ENCODE peak calls at places on chromosomes 16 and 17, in four cellular contexts. N is stimulated activated CD4-positive, alpha-beta T cell treated with anti-CD3 and anti-CD28 coated beads, Interleukin-1b, Interleukin-23, amount 100 ng/mL, for 1 hour; M is NCI-H1092; W is right lobe of liver. C is an unnamed sample.

GRCh38 chr17:2189231-2189630 is 114.4 kb downstream of the SMG6 start:
- DNase-seq in N (no peak), M (no peak), W (no peak), C (no peak)

GRCh38 chr16:57484515-57485005 is 1.7 kb downstream of the DOK4 start:
- DNase-seq in W (no peak), N (no peak), M (no peak), C (no peak)

GRCh38 chr16:78184554-78185183 is 85.2 kb downstream of the WWOX start:
- DNase-seq in M (peak), W (no peak), N (no peak), C (no peak)

GRCh38 chr17:40818343-40818732 is 4.1 kb downstream of the KRT10 start:
- DNase-seq in N (no peak), W (no peak), M (no peak), C (no peak)

GRCh38 chr17:79984877-79985276 is 50.8 kb downstream of the TBC1D16 start:
- DNase-seq in W (peak), N (no peak), M (no peak), C (no peak)

GRCh38 chr17:1627219-1627986 is 1.2 kb downstream of the SLC43A2 start:
- DNase-seq in M (no peak), N (no peak), W (peak), C (no peak)

GRCh38 chr16:84032458-84033178 is 10.0 kb downstream of the SLC38A8 start:
- DNase-seq in M (peak), W (no peak), N (no peak), C (no peak)

GRCh38 chr16:71412270-71413160 is 29.3 kb downstream of the TLE7 start:
- DNase-seq in W (peak), M (peak), N (peak), C (peak)

GRCh38 chr17:8696951-8697745 is 47.5 kb downstream of the CCDC42 start:
- DNase-seq in N (no peak), W (no peak), M (no peak), C (no peak)

GRCh38 chr17:81254955-81255717 is 16.0 kb downstream of the NDUFAF8 start:
- DNase-seq in W (peak), N (no peak), M (peak), C (no peak)

GRCh38 chr16:61564741-61565140 is 471.5 kb downstream of the CDH8 start:
- DNase-seq in W (no peak), N (no peak), M (no peak), C (no peak)

GRCh38 chr17:74491645-74492044 is 25.2 kb downstream of the CD300A start:
- DNase-seq in N (no peak), M (no peak), W (no peak), C (no peak)

GRCh38 chr17:70181376-70181775 is 12.0 kb downstream of the KCNJ2 start:
- DNase-seq in W (no peak), N (no peak), M (no peak), C (no peak)

GRCh38 chr17:14125518-14126125 is 56.3 kb downstream of the COX10 start:
- DNase-seq in N (no peak), M (no peak), W (no peak), C (no peak)

GRCh38 chr17:72121164-72122001 is 563 bp downstream of the SOX9 start:
- DNase-seq in M (peak), W (peak), N (no peak), C (no peak)